ENCODE peak calls at places on chromosomes 12 and 14, in nine cellular contexts. Y, O, D, L, G, E, I, A and H are unnamed samples.

GRCh38 chr14:104724407-104724980 is 465 bp downstream of the ADSS1 start:
- DNase-seq in L (no peak), G (peak; percentile 87), A (peak; percentile 50), E (peak; percentile 29), D (peak; percentile 69), O (peak; percentile 34), I (no peak), Y (no peak), H (peak; percentile 49)

GRCh38 chr12:51752490-51752889 is 96.0 kb downstream of the FIGNL2 start:
- DNase-seq in Y (no peak), G (peak; percentile 80), A (no peak), I (no peak), E (no peak), O (peak; percentile 30), L (no peak), D (peak; percentile 76), H (peak; percentile 71)

GRCh38 chr12:7934560-7935463 is 1.2 kb downstream of the SLC2A3 start:
- DNase-seq in E (peak; percentile 31), Y (no peak), O (no peak), D (no peak), G (no peak), L (no peak), A (peak; percentile 42), I (no peak), H (no peak)

GRCh38 chr12:109277899-109278762 is 31.0 kb downstream of the FOXN4 start:
- DNase-seq in D (no peak), L (no peak), Y (no peak), I (no peak), E (no peak), A (no peak), G (no peak), O (no peak), H (no peak)

GRCh38 chr12:34097213-34097612 is 74.9 kb downstream of the ALG10 start:
- DNase-seq in G (no peak), A (no peak), L (no peak), O (no peak), D (no peak), I (no peak), E (no peak), Y (no peak), H (no peak)

GRCh38 chr12:21985155-21985554 is 43.9 kb upstream of the ABCC9 start:
- DNase-seq in L (no peak), O (no peak), A (no peak), D (no peak), G (no peak), E (no peak), Y (no peak), I (no peak), H (no peak)

GRCh38 chr12:24947541-24948451 is 1.1 kb downstream of the BCAT1 start:
- DNase-seq in A (no peak), E (no peak), D (no peak), Y (no peak), O (no peak), L (no peak), I (no peak), G (no peak), H (no peak)

GRCh38 chr12:118781692-118782091 is 199.6 kb upstream of the SRRM4 start:
- DNase-seq in L (no peak), E (no peak), G (no peak), D (no peak), Y (no peak), A (no peak), O (no peak), I (no peak), H (no peak)

GRCh38 chr14:100066984-100067383 is 1.8 kb downstream of the EVL start:
- DNase-seq in L (no peak), I (no peak), D (no peak), Y (no peak), E (peak; percentile 63), A (peak; percentile 42), O (no peak), G (no peak), H (no peak)

GRCh38 chr12:83793616-83794015 is 1106.9 kb downstream of the TMTC2 start:
- DNase-seq in Y (no peak), I (no peak), O (no peak), D (no peak), A (no peak), L (no peak), E (no peak), G (no peak), H (no peak)

GRCh38 chr14:103500148-103500990 is 22.3 kb downstream of the CKB start:
- DNase-seq in I (peak; percentile 69), D (peak; percentile 85), L (peak; percentile 57), G (peak; percentile 95), O (peak; percentile 79), Y (no peak), A (peak; percentile 85), E (peak; percentile 89), H (peak; percentile 86)

GRCh38 chr12:75975692-75976091 is 55.9 kb downstream of the PHLDA1 start:
- DNase-seq in I (no peak), E (no peak), D (no peak), Y (no peak), G (no peak), A (no peak), L (no peak), O (no peak), H (no peak)

GRCh38 chr14:50647753-50648152 is 20.4 kb downstream of the SAV1 start:
- DNase-seq in A (no peak), Y (no peak), G (no peak), E (no peak), D (no peak), O (no peak), L (no peak), I (no peak), H (no peak)

GRCh38 chr12:53781218-53781801 is 29.5 kb upstream of the CISTR start:
- DNase-seq in I (no peak), Y (no peak), A (no peak), O (no peak), E (no peak), G (no peak), D (no peak), L (no peak), H (no peak)

GRCh38 chr14:85415015-85415712 is 114.8 kb upstream of the FLRT2 start:
- DNase-seq in D (peak; percentile 33), E (no peak), A (no peak), O (peak; percentile 69), G (peak; percentile 33), I (no peak), L (no peak), Y (no peak), H (peak; percentile 40)

GRCh38 chr12:16352481-16352880 is 5.0 kb downstream of the MGST1 start:
- DNase-seq in A (no peak), O (no peak), G (no peak), L (no peak), I (no peak), E (no peak), D (no peak), Y (no peak), H (no peak)

GRCh38 chr12:95998611-95999300 is 2.6 kb upstream of the HAL start:
- DNase-seq in D (peak; percentile 75), L (peak; percentile 42), Y (no peak), I (peak; percentile 7), G (no peak), E (peak; percentile 59), O (peak; percentile 56), A (peak; percentile 66), H (peak; percentile 36)

GRCh38 chr12:109760031-109760929 is 46.7 kb downstream of the FAM222A start:
- DNase-seq in L (no peak), O (no peak), E (no peak), I (no peak), G (peak; percentile 77), D (no peak), A (peak; percentile 16), Y (no peak), H (peak; percentile 61)

GRCh38 chr14:105168979-105169507 is 467 bp upstream of the JAG2 start:
- DNase-seq in L (peak; percentile 25), Y (no peak), O (no peak), E (peak; percentile 57), G (no peak), D (peak; percentile 85), A (peak; percentile 68), I (no peak), H (no peak)

GRCh38 chr12:84697141-84697540 is 215.5 kb downstream of the SLC6A15 start:
- DNase-seq in D (no peak), E (no peak), Y (no peak), O (no peak), I (no peak), A (no peak), L (no peak), G (no peak), H (no peak)

GRCh38 chr14:81187832-81188522 is 32.8 kb downstream of the GTF2A1 start:
- DNase-seq in G (no peak), A (no peak), D (no peak), Y (no peak), O (no peak), I (no peak), L (no peak), E (no peak), H (no peak)

GRCh38 chr12:49201595-49202295 is 12.9 kb upstream of the TUBA1A start:
- DNase-seq in L (no peak), E (peak; percentile 16), Y (no peak), I (no peak), G (no peak), O (no peak), A (no peak), D (peak; percentile 29), H (no peak)

GRCh38 chr14:81434230-81434629 is 34.1 kb upstream of the STON2 start:
- DNase-seq in O (no peak), Y (no peak), I (no peak), L (no peak), E (no peak), D (no peak), G (no peak), A (no peak), H (no peak)